ENCODE peak calls at places on chromosomes 1 and 21, in seven cellular contexts. C, O, Q, Z, E, X and R are unnamed samples.

GRCh38 chr21:15552914-15553491 is 176.8 kb upstream of the USP25 start:
- DNase-seq in C (no peak), O (peak), Q (no peak), Z (no peak), E (no peak), X (peak), R (no peak)

GRCh38 chr21:46437511-46437910 is 21.2 kb upstream of the DIP2A start:
- DNase-seq in C (no peak), O (no peak), Q (no peak), Z (no peak), E (no peak), X (no peak), R (no peak)

GRCh38 chr1:114153051-114153620 is 533 bp downstream of the SYT6 start:
- DNase-seq in C (no peak), O (no peak), Q (peak), Z (no peak), E (no peak), X (no peak), R (no peak)

GRCh38 chr1:85818371-85818770 is 110.1 kb upstream of the ZNHIT6 start:
- DNase-seq in C (no peak), O (peak), Q (no peak), Z (no peak), E (no peak), X (no peak), R (peak)

GRCh38 chr1:54380285-54380882 is 25.8 kb downstream of the SSBP3 start:
- DNase-seq in C (no peak), O (no peak), Q (no peak), Z (no peak), E (no peak), X (no peak), R (no peak)

GRCh38 chr21:17270234-17270633 is 242.6 kb upstream of the CXADR start:
- DNase-seq in C (no peak), O (peak), Q (peak), Z (peak), E (no peak), X (peak), R (no peak)

GRCh38 chr21:34022557-34023335 is 50.6 kb upstream of the MRPS6 start:
- DNase-seq in C (no peak), O (no peak), Q (no peak), Z (no peak), E (no peak), X (no peak), R (no peak)

GRCh38 chr1:175919001-175919400 is 175.6 kb upstream of the TNR start:
- DNase-seq in C (no peak), O (no peak), Q (no peak), Z (no peak), E (no peak), X (no peak), R (no peak)

GRCh38 chr1:175887981-175888428 is 144.6 kb upstream of the TNR start:
- DNase-seq in C (peak), O (peak), Q (peak), Z (peak), E (peak), X (peak), R (peak)

GRCh38 chr1:13487143-13487868 is 26.5 kb downstream of the LRRC38 start:
- DNase-seq in C (no peak), O (no peak), Q (no peak), Z (no peak), E (no peak), X (no peak), R (no peak)

GRCh38 chr1:54325705-54326461 is 80.3 kb downstream of the SSBP3 start:
- DNase-seq in C (no peak), O (no peak), Q (no peak), Z (no peak), E (no peak), X (no peak), R (no peak)

GRCh38 chr1:235639586-235640205 is 9.9 kb downstream of the GNG4 start:
- DNase-seq in C (no peak), O (no peak), Q (no peak), Z (no peak), E (no peak), X (no peak), R (no peak)

GRCh38 chr21:17921579-17922530 is 102.7 kb upstream of the C21orf91 start:
- DNase-seq in C (no peak), O (peak), Q (no peak), Z (no peak), E (no peak), X (no peak), R (no peak)

GRCh38 chr1:115218696-115219095 is 119.4 kb downstream of the NGF start:
- DNase-seq in C (no peak), O (no peak), Q (no peak), Z (no peak), E (no peak), X (no peak), R (no peak)

GRCh38 chr1:60213253-60213652 is 139.7 kb upstream of the C1orf87 start:
- DNase-seq in C (no peak), O (no peak), Q (no peak), Z (no peak), E (no peak), X (no peak), R (no peak)

GRCh38 chr1:26787381-26787705 is 407 bp upstream of the PIGV start:
- DNase-seq in C (no peak), O (peak), Q (no peak), Z (no peak), E (peak), X (no peak), R (no peak)

GRCh38 chr1:191498318-191498717 is 659.9 kb upstream of the RGS18 start:
- DNase-seq in C (no peak), O (peak), Q (no peak), Z (no peak), E (no peak), X (peak), R (no peak)

GRCh38 chr1:75470448-75470847 is 140.5 kb downstream of the SLC44A5 start:
- DNase-seq in C (no peak), O (no peak), Q (no peak), Z (no peak), E (no peak), X (no peak), R (no peak)

GRCh38 chr1:167057297-167057688 is 32.9 kb downstream of the GPA33 start:
- DNase-seq in C (no peak), O (peak), Q (peak), Z (peak), E (no peak), X (peak), R (no peak)

GRCh38 chr1:46181343-46182260 is 5.3 kb upstream of the P3R3URF start:
- DNase-seq in C (no peak), O (peak), Q (no peak), Z (no peak), E (no peak), X (no peak), R (no peak)

GRCh38 chr1:223849855-223850254 is 4.1 kb upstream of the TP53BP2 start:
- DNase-seq in C (no peak), O (no peak), Q (no peak), Z (no peak), E (no peak), X (no peak), R (no peak)

GRCh38 chr21:44497641-44498243 is 42.3 kb downstream of the KRTAP10-1 start:
- DNase-seq in C (no peak), O (peak), Q (no peak), Z (peak), E (no peak), X (no peak), R (no peak)

GRCh38 chr1:63463248-63463647 is 59.8 kb downstream of the ITGB3BP start:
- DNase-seq in C (no peak), O (peak), Q (no peak), Z (no peak), E (no peak), X (no peak), R (no peak)

GRCh38 chr1:109537450-109538178 is 2.1 kb upstream of the GPR61 start:
- DNase-seq in C (no peak), O (no peak), Q (no peak), Z (no peak), E (no peak), X (no peak), R (no peak)

GRCh38 chr1:73717971-73718370 is 480.0 kb downstream of the LRRIQ3 start:
- DNase-seq in C (no peak), O (no peak), Q (no peak), Z (no peak), E (no peak), X (no peak), R (no peak)

GRCh38 chr1:113191579-113192076 is 118.6 kb downstream of the LRIG2 start:
- DNase-seq in C (no peak), O (no peak), Q (no peak), Z (no peak), E (peak), X (peak), R (no peak)

GRCh38 chr1:76640092-76640491 is 227.2 kb upstream of the ST6GALNAC5 start:
- DNase-seq in C (no peak), O (peak), Q (no peak), Z (no peak), E (no peak), X (no peak), R (no peak)

GRCh38 chr1:3359346-3360157 is 94.9 kb upstream of the ARHGEF16 start:
- DNase-seq in C (no peak), O (no peak), Q (peak), Z (no peak), E (no peak), X (no peak), R (no peak)

GRCh38 chr1:91427741-91428140 is 23.1 kb upstream of the HFM1 start:
- DNase-seq in C (no peak), O (no peak), Q (no peak), Z (no peak), E (no peak), X (no peak), R (no peak)

GRCh38 chr1:104780470-104781078 is 1030.9 kb downstream of the AMY1C start:
- DNase-seq in C (no peak), O (peak), Q (peak), Z (peak), E (no peak), X (no peak), R (peak)

GRCh38 chr1:180042994-180043622 is 88.5 kb downstream of the CEP350 start:
- DNase-seq in C (no peak), O (peak), Q (no peak), Z (no peak), E (no peak), X (no peak), R (no peak)

GRCh38 chr1:33170351-33171274 is 11.2 kb downstream of the TRIM62 start:
- DNase-seq in C (peak), O (no peak), Q (no peak), Z (no peak), E (no peak), X (no peak), R (no peak)